ENCODE peak calls at places on chromosome 4, in nine cellular contexts. One of them, this sample, is unnamed.

GRCh38 chr4:142743071-142743825 is 102.9 kb downstream of the INPP4B start:
- DNase-seq in colonic mucosa: no peak
- DNase-seq in fibroblast of mammary gland: peak; percentile 34
- DNase-seq in cardiac fibroblast: peak; percentile 59
- DNase-seq in HCT116: no peak
- DNase-seq in choroid plexus epithelial cell: peak; percentile 51
- DNase-seq in BJ: no peak
- DNase-seq in pancreas: no peak
- DNase-seq in OCI-LY7: no peak
- DNase-seq in this sample: no peak

GRCh38 chr4:17654701-17655100 is 40.3 kb downstream of the MED28 start:
- DNase-seq in colonic mucosa: no peak
- DNase-seq in fibroblast of mammary gland: no peak
- DNase-seq in cardiac fibroblast: no peak
- DNase-seq in HCT116: no peak
- DNase-seq in choroid plexus epithelial cell: no peak
- DNase-seq in BJ: no peak
- DNase-seq in pancreas: no peak
- DNase-seq in OCI-LY7: no peak
- DNase-seq in this sample: no peak

GRCh38 chr4:3409571-3410091 is 32.1 kb upstream of the HGFAC start:
- DNase-seq in colonic mucosa: no peak
- DNase-seq in fibroblast of mammary gland: no peak
- DNase-seq in cardiac fibroblast: no peak
- DNase-seq in HCT116: no peak
- DNase-seq in choroid plexus epithelial cell: no peak
- DNase-seq in BJ: no peak
- DNase-seq in pancreas: no peak
- DNase-seq in OCI-LY7: no peak
- DNase-seq in this sample: no peak

GRCh38 chr4:56356650-56357049 is 30.6 kb downstream of the AASDH start:
- DNase-seq in colonic mucosa: no peak
- DNase-seq in fibroblast of mammary gland: no peak
- DNase-seq in cardiac fibroblast: no peak
- DNase-seq in HCT116: no peak
- DNase-seq in choroid plexus epithelial cell: no peak
- DNase-seq in BJ: no peak
- DNase-seq in pancreas: no peak
- DNase-seq in OCI-LY7: no peak
- DNase-seq in this sample: no peak

GRCh38 chr4:183987987-183988392 is 82.9 kb downstream of the STOX2 start:
- DNase-seq in colonic mucosa: peak; percentile 58
- DNase-seq in fibroblast of mammary gland: peak; percentile 89
- DNase-seq in cardiac fibroblast: peak; percentile 90
- DNase-seq in HCT116: peak; percentile 68
- DNase-seq in choroid plexus epithelial cell: peak; percentile 84
- DNase-seq in BJ: peak; percentile 40
- DNase-seq in pancreas: peak; percentile 25
- DNase-seq in OCI-LY7: no peak
- DNase-seq in this sample: peak; percentile 31

GRCh38 chr4:38598489-38598888 is 65.5 kb upstream of the KLF3 start:
- DNase-seq in colonic mucosa: no peak
- DNase-seq in fibroblast of mammary gland: no peak
- DNase-seq in cardiac fibroblast: no peak
- DNase-seq in HCT116: no peak
- DNase-seq in choroid plexus epithelial cell: no peak
- DNase-seq in BJ: no peak
- DNase-seq in pancreas: no peak
- DNase-seq in OCI-LY7: no peak
- DNase-seq in this sample: no peak

GRCh38 chr4:153249199-153250154 is 45.2 kb downstream of the TRIM2 start:
- DNase-seq in colonic mucosa: peak; percentile 90
- DNase-seq in fibroblast of mammary gland: peak; percentile 53
- DNase-seq in cardiac fibroblast: peak; percentile 76
- DNase-seq in HCT116: peak; percentile 29
- DNase-seq in choroid plexus epithelial cell: peak; percentile 72
- DNase-seq in BJ: no peak
- DNase-seq in pancreas: peak; percentile 78
- DNase-seq in OCI-LY7: peak; percentile 90
- DNase-seq in this sample: no peak

GRCh38 chr4:139523076-139523475 is 32.9 kb downstream of the SETD7 start:
- DNase-seq in colonic mucosa: peak; percentile 45
- DNase-seq in fibroblast of mammary gland: no peak
- DNase-seq in cardiac fibroblast: peak; percentile 35
- DNase-seq in HCT116: no peak
- DNase-seq in choroid plexus epithelial cell: peak; percentile 51
- DNase-seq in BJ: no peak
- DNase-seq in pancreas: no peak
- DNase-seq in OCI-LY7: no peak
- DNase-seq in this sample: no peak

GRCh38 chr4:89069481-89069880 is 12.5 kb upstream of the FAM13A start:
- DNase-seq in colonic mucosa: no peak
- DNase-seq in fibroblast of mammary gland: no peak
- DNase-seq in cardiac fibroblast: no peak
- DNase-seq in HCT116: no peak
- DNase-seq in choroid plexus epithelial cell: no peak
- DNase-seq in BJ: no peak
- DNase-seq in pancreas: no peak
- DNase-seq in OCI-LY7: no peak
- DNase-seq in this sample: no peak

GRCh38 chr4:8282742-8283141 is 13.2 kb downstream of the HTRA3 start:
- DNase-seq in colonic mucosa: no peak
- DNase-seq in fibroblast of mammary gland: no peak
- DNase-seq in cardiac fibroblast: no peak
- DNase-seq in HCT116: no peak
- DNase-seq in choroid plexus epithelial cell: no peak
- DNase-seq in BJ: no peak
- DNase-seq in pancreas: no peak
- DNase-seq in OCI-LY7: no peak
- DNase-seq in this sample: no peak

GRCh38 chr4:8117278-8117682 is 41.3 kb downstream of the ABLIM2 start:
- DNase-seq in colonic mucosa: peak; percentile 81
- DNase-seq in fibroblast of mammary gland: peak; percentile 44
- DNase-seq in cardiac fibroblast: peak; percentile 50
- DNase-seq in HCT116: peak; percentile 74
- DNase-seq in choroid plexus epithelial cell: peak; percentile 34
- DNase-seq in BJ: no peak
- DNase-seq in pancreas: peak; percentile 78
- DNase-seq in OCI-LY7: peak; percentile 88
- DNase-seq in this sample: no peak

GRCh38 chr4:7647932-7648812 is 213.4 kb upstream of the PSAPL1 start:
- DNase-seq in colonic mucosa: no peak
- DNase-seq in fibroblast of mammary gland: peak; percentile 76
- DNase-seq in cardiac fibroblast: peak; percentile 5
- DNase-seq in HCT116: no peak
- DNase-seq in choroid plexus epithelial cell: peak; percentile 55
- DNase-seq in BJ: no peak
- DNase-seq in pancreas: no peak
- DNase-seq in OCI-LY7: no peak
- DNase-seq in this sample: peak; percentile 81

GRCh38 chr4:76697129-76697803 is 200.7 kb downstream of the SOWAHB start:
- DNase-seq in colonic mucosa: no peak
- DNase-seq in fibroblast of mammary gland: no peak
- DNase-seq in cardiac fibroblast: no peak
- DNase-seq in HCT116: no peak
- DNase-seq in choroid plexus epithelial cell: no peak
- DNase-seq in BJ: no peak
- DNase-seq in pancreas: no peak
- DNase-seq in OCI-LY7: no peak
- DNase-seq in this sample: no peak

GRCh38 chr4:110878413-110878812 is 255.5 kb upstream of the PITX2 start:
- DNase-seq in colonic mucosa: no peak
- DNase-seq in fibroblast of mammary gland: no peak
- DNase-seq in cardiac fibroblast: no peak
- DNase-seq in HCT116: peak; percentile 23
- DNase-seq in choroid plexus epithelial cell: no peak
- DNase-seq in BJ: no peak
- DNase-seq in pancreas: no peak
- DNase-seq in OCI-LY7: no peak
- DNase-seq in this sample: no peak

GRCh38 chr4:169492436-169493163 is 119.8 kb downstream of the NEK1 start:
- DNase-seq in colonic mucosa: peak; percentile 33
- DNase-seq in fibroblast of mammary gland: peak; percentile 55
- DNase-seq in cardiac fibroblast: peak; percentile 71
- DNase-seq in HCT116: peak; percentile 35
- DNase-seq in choroid plexus epithelial cell: peak; percentile 71
- DNase-seq in BJ: no peak
- DNase-seq in pancreas: no peak
- DNase-seq in OCI-LY7: peak; percentile 45
- DNase-seq in this sample: peak; percentile 19

GRCh38 chr4:74623041-74623440 is 171.3 kb downstream of the BTC start:
- DNase-seq in colonic mucosa: peak; percentile 47
- DNase-seq in fibroblast of mammary gland: peak; percentile 72
- DNase-seq in cardiac fibroblast: peak; percentile 87
- DNase-seq in HCT116: peak; percentile 82
- DNase-seq in choroid plexus epithelial cell: peak; percentile 87
- DNase-seq in BJ: no peak
- DNase-seq in pancreas: no peak
- DNase-seq in OCI-LY7: peak; percentile 31
- DNase-seq in this sample: peak; percentile 36

GRCh38 chr4:64022560-64022959 is 386.7 kb downstream of the TECRL start:
- DNase-seq in colonic mucosa: no peak
- DNase-seq in fibroblast of mammary gland: no peak
- DNase-seq in cardiac fibroblast: no peak
- DNase-seq in HCT116: no peak
- DNase-seq in choroid plexus epithelial cell: no peak
- DNase-seq in BJ: no peak
- DNase-seq in pancreas: no peak
- DNase-seq in OCI-LY7: no peak
- DNase-seq in this sample: no peak

GRCh38 chr4:53656421-53656981 is 65.2 kb upstream of the LNX1 start:
- DNase-seq in colonic mucosa: no peak
- DNase-seq in fibroblast of mammary gland: peak; percentile 82
- DNase-seq in cardiac fibroblast: peak; percentile 57
- DNase-seq in HCT116: no peak
- DNase-seq in choroid plexus epithelial cell: peak; percentile 42
- DNase-seq in BJ: peak; percentile 58
- DNase-seq in pancreas: no peak
- DNase-seq in OCI-LY7: no peak
- DNase-seq in this sample: peak; percentile 43
- TF ChIP-seq CTCF in colonic mucosa: peak; percentile 14
- TF ChIP-seq CTCF in fibroblast of mammary gland: peak; percentile 80
- TF ChIP-seq CTCF in cardiac fibroblast: peak; percentile 61
- TF ChIP-seq CTCF in HCT116: no peak
- TF ChIP-seq CTCF in choroid plexus epithelial cell: peak; percentile 70
- TF ChIP-seq CTCF in BJ: peak; percentile 82
- TF ChIP-seq CTCF in pancreas: no peak
- TF ChIP-seq CTCF in OCI-LY7: peak; percentile 36
- TF ChIP-seq CTCF in this sample: peak; percentile 58

GRCh38 chr4:155667538-155668511 is 1.2 kb downstream of the GUCY1A1 start:
- DNase-seq in colonic mucosa: peak; percentile 18
- DNase-seq in fibroblast of mammary gland: peak; percentile 20
- DNase-seq in cardiac fibroblast: peak; percentile 39
- DNase-seq in HCT116: no peak
- DNase-seq in choroid plexus epithelial cell: peak; percentile 53
- DNase-seq in BJ: no peak
- DNase-seq in pancreas: peak; percentile 40
- DNase-seq in OCI-LY7: no peak
- DNase-seq in this sample: no peak
- H3K4me3 ChIP-seq in colonic mucosa: peak overlapping the region; percentile 42
- H3K4me3 ChIP-seq in fibroblast of mammary gland: peak overlapping the region; percentile 53
- H3K4me3 ChIP-seq in cardiac fibroblast: peak overlapping the region; percentile 53
- H3K4me3 ChIP-seq in HCT116: no peak overlapping the region
- H3K4me3 ChIP-seq in choroid plexus epithelial cell: peak overlapping the region; percentile 42
- H3K4me3 ChIP-seq in BJ: peak overlapping the region; percentile 48
- H3K4me3 ChIP-seq in pancreas: peak overlapping the region; percentile 44
- H3K4me3 ChIP-seq in OCI-LY7: no peak overlapping the region
- H3K4me3 ChIP-seq in this sample: peak overlapping the region; percentile 50

GRCh38 chr4:185318679-185319078 is 77.0 kb downstream of the LRP2BP start:
- DNase-seq in colonic mucosa: no peak
- DNase-seq in fibroblast of mammary gland: no peak
- DNase-seq in cardiac fibroblast: peak; percentile 27
- DNase-seq in HCT116: no peak
- DNase-seq in choroid plexus epithelial cell: peak; percentile 55
- DNase-seq in BJ: no peak
- DNase-seq in pancreas: no peak
- DNase-seq in OCI-LY7: no peak
- DNase-seq in this sample: no peak

GRCh38 chr4:185322805-185323204 is 72.9 kb downstream of the LRP2BP start:
- DNase-seq in colonic mucosa: no peak
- DNase-seq in fibroblast of mammary gland: no peak
- DNase-seq in cardiac fibroblast: no peak
- DNase-seq in HCT116: no peak
- DNase-seq in choroid plexus epithelial cell: no peak
- DNase-seq in BJ: no peak
- DNase-seq in pancreas: no peak
- DNase-seq in OCI-LY7: no peak
- DNase-seq in this sample: no peak

GRCh38 chr4:185312699-185313098 is 83.0 kb downstream of the LRP2BP start:
- DNase-seq in colonic mucosa: no peak
- DNase-seq in fibroblast of mammary gland: no peak
- DNase-seq in cardiac fibroblast: no peak
- DNase-seq in HCT116: no peak
- DNase-seq in choroid plexus epithelial cell: peak; percentile 23
- DNase-seq in BJ: no peak
- DNase-seq in pancreas: no peak
- DNase-seq in OCI-LY7: no peak
- DNase-seq in this sample: no peak

DNA sequence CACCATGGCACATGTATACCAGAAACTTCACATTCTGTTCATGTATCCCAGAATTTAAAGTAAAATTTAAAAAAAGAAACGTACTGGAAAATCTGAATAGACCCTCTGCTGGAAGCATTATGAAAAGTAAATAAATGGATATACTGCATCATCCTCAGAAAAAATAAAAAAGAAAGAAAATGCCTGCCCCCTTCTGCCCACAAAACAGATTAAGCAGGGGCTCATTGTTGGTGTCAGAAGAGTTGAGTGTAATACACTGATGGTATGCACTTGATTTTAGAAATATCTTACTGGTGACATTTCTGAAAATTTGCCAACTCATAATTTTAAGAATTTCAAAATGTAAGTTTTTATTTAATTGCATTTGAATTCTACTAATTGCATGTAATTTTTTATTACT is 77.8 kb downstream of the LRP2BP start:
- DNase-seq in colonic mucosa: no peak
- DNase-seq in fibroblast of mammary gland: no peak
- DNase-seq in cardiac fibroblast: no peak
- DNase-seq in HCT116: no peak
- DNase-seq in choroid plexus epithelial cell: no peak
- DNase-seq in BJ: no peak
- DNase-seq in pancreas: no peak
- DNase-seq in OCI-LY7: no peak
- DNase-seq in this sample: no peak
- TF ChIP-seq CTCF in colonic mucosa: no peak
- TF ChIP-seq CTCF in fibroblast of mammary gland: peak; percentile 2
- TF ChIP-seq CTCF in cardiac fibroblast: no peak
- TF ChIP-seq CTCF in HCT116: no peak
- TF ChIP-seq CTCF in choroid plexus epithelial cell: no peak
- TF ChIP-seq CTCF in BJ: no peak
- TF ChIP-seq CTCF in pancreas: no peak
- TF ChIP-seq CTCF in OCI-LY7: no peak
- TF ChIP-seq CTCF in this sample: no peak

DNA sequence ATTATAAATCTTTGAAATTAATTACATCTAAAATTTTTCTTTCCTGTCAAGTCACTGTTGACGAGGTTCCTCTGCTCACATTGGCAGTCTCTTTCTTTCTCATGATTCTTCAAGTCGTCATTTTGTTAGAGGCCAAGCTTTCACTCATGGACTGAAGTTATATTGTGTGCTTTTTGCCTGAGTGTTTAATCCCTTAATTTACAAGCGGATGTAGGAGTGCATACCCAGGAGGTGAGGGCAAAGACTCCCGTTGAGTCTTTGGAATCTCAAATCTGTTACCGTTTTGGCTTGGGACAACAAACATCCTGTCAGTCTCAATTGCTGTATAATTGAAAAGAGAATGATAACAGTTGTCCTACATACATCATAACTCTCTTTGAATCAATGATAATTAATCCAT is 345.0 kb downstream of the TRIML1 start:
- DNase-seq in colonic mucosa: no peak
- DNase-seq in fibroblast of mammary gland: no peak
- DNase-seq in cardiac fibroblast: no peak
- DNase-seq in HCT116: no peak
- DNase-seq in choroid plexus epithelial cell: no peak
- DNase-seq in BJ: no peak
- DNase-seq in pancreas: no peak
- DNase-seq in OCI-LY7: no peak
- DNase-seq in this sample: no peak
- H3K4me3 ChIP-seq in colonic mucosa: no peak overlapping the region
- H3K4me3 ChIP-seq in fibroblast of mammary gland: no peak overlapping the region
- H3K4me3 ChIP-seq in cardiac fibroblast: no peak overlapping the region
- H3K4me3 ChIP-seq in HCT116: no peak overlapping the region
- H3K4me3 ChIP-seq in choroid plexus epithelial cell: no peak overlapping the region
- H3K4me3 ChIP-seq in BJ: no peak overlapping the region
- H3K4me3 ChIP-seq in pancreas: no peak overlapping the region
- H3K4me3 ChIP-seq in OCI-LY7: no peak overlapping the region
- H3K4me3 ChIP-seq in this sample: no peak overlapping the region

This sample was measured in HFF-Myc.